ENCODE peak calls at places on chromosomes 1 and 21, in five cellular contexts. Q is neuronal stem cell, Z is aorta, E is left ventricle myocardium inferior, P is uterus. J is an unnamed sample.

GRCh38 chr1:25021586-25022215 is 91.6 kb upstream of the RUNX3 start:
- DNase-seq in Q (no peak), Z (no peak), E (no peak), P (no peak), J (no peak)

GRCh38 chr1:24920155-24920925 is 9.7 kb downstream of the RUNX3 start:
- DNase-seq in Q (no peak), Z (peak; percentile 86), E (no peak), P (peak; percentile 35), J (no peak)

GRCh38 chr1:234571692-234572091 is 38.3 kb downstream of the IRF2BP2 start:
- DNase-seq in Q (no peak), Z (no peak), E (no peak), P (no peak), J (no peak)

GRCh38 chr1:168079761-168080160 is 57.0 kb downstream of the GPR161 start:
- DNase-seq in Q (no peak), Z (no peak), E (no peak), P (no peak), J (no peak)

GRCh38 chr21:8993284-8993942 is 1528.0 kb upstream of the TPTE start:
- DNase-seq in Q (no peak), Z (no peak), E (no peak), P (no peak), J (no peak)

GRCh38 chr21:45912611-45913415 is 68.8 kb upstream of the COL6A1 start:
- DNase-seq in Q (no peak), Z (no peak), E (no peak), P (no peak), J (no peak)

GRCh38 chr1:27332536-27333281 is 9.1 kb upstream of the SYTL1 start:
- DNase-seq in Q (no peak), Z (peak; percentile 83), E (peak; percentile 53), P (peak; percentile 36), J (peak; percentile 89)

GRCh38 chr1:67831850-67832513 is 1.3 kb downstream of the GNG12 start:
- DNase-seq in Q (peak; percentile 26), Z (peak; percentile 84), E (peak; percentile 43), P (peak; percentile 73), J (peak; percentile 82)

GRCh38 chr1:24898909-24899439 is 31.1 kb downstream of the RUNX3 start:
- DNase-seq in Q (no peak), Z (peak; percentile 38), E (no peak), P (no peak), J (no peak)

GRCh38 chr1:236774926-236775325 is 20.2 kb upstream of the MTR start:
- DNase-seq in Q (no peak), Z (no peak), E (no peak), P (no peak), J (no peak)

GRCh38 chr1:36224537-36225297 is 474 bp downstream of the THRAP3 start:
- DNase-seq in Q (peak; percentile 66), Z (peak; percentile 93), E (no peak), P (peak; percentile 76), J (peak; percentile 96)

GRCh38 chr1:107181253-107181977 is 40.6 kb downstream of the NTNG1 start:
- DNase-seq in Q (no peak), Z (no peak), E (no peak), P (no peak), J (no peak)

GRCh38 chr1:66752671-66753371 is 562 bp downstream of the DYNLT5 start:
- DNase-seq in Q (no peak), Z (no peak), E (peak; percentile 22), P (no peak), J (peak; percentile 70)

GRCh38 chr1:234154320-234155251 is 218.7 kb upstream of the COA6 start:
- DNase-seq in Q (peak; percentile 78), Z (no peak), E (no peak), P (no peak), J (no peak)

GRCh38 chr1:50271968-50272578 is 151.2 kb downstream of the DMRTA2 start:
- DNase-seq in Q (peak; percentile 20), Z (no peak), E (peak; percentile 35), P (no peak), J (no peak)

GRCh38 chr1:1364266-1364665 is 5.9 kb upstream of the MXRA8 start:
- DNase-seq in Q (no peak), Z (no peak), E (no peak), P (no peak), J (no peak)

GRCh38 chr21:44497641-44498243 is 42.3 kb downstream of the KRTAP10-1 start:
- DNase-seq in Q (no peak), Z (peak; percentile 33), E (no peak), P (no peak), J (no peak)

GRCh38 chr1:8666394-8667167 is 150.9 kb downstream of the RERE start:
- DNase-seq in Q (no peak), Z (no peak), E (no peak), P (no peak), J (no peak)

GRCh38 chr1:8669608-8670335 is 147.7 kb downstream of the RERE start:
- DNase-seq in Q (no peak), Z (no peak), E (no peak), P (no peak), J (no peak)

GRCh38 chr1:8667869-8668595 is 149.4 kb downstream of the RERE start:
- DNase-seq in Q (no peak), Z (no peak), E (no peak), P (peak; percentile 40), J (no peak)

GRCh38 chr1:8671313-8671917 is 146.0 kb downstream of the RERE start:
- DNase-seq in Q (peak; percentile 32), Z (no peak), E (no peak), P (peak; percentile 69), J (no peak)

GRCh38 chr1:8670371-8670818 is 147.0 kb downstream of the RERE start:
- DNase-seq in Q (no peak), Z (no peak), E (no peak), P (no peak), J (no peak)
- H3K4me1 ChIP-seq in Q (peaks cover 37% of the 10 kb centered on the region), Z (peaks cover 7% of the 10 kb centered on the region), E (peaks cover 68% of the 10 kb centered on the region), P (peaks cover 9% of the 10 kb centered on the region), J (peaks cover 60% of the 10 kb centered on the region)

DNA sequence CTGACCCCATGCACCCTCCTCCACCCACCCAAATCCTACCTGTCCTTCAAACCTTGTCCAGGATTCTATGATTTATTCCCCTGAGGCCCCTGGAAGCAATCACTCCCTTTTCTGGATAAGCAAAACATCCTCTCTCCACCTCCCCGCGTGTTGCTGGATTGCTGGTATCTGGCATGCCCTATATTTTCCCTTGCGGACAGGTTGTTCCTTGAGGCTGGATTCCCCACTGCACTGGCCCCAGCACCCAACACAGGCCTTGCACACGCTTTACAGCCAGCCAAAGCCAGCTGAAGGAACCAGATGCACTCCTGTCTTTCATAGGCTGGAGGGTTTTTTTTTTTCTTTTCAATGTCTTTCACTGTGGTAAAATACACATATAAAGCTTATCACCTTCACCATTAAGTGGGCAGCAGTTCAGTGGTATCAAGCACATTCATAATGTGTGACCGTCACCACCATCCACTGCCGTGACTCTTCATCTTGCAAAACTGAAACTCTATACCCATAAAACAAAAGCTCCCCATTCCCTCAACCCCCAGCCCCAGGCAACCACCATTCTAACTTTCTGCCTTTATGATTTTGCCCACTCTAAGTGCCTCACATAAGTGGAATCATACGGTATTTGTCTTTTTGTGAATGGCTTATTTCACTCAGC is 50.9 kb downstream of the TOR1AIP2 start:
- DNase-seq in Q (no peak), Z (peak; percentile 20), E (no peak), P (no peak), J (peak; percentile 23)
- H3K4me1 ChIP-seq in Q (no peaks in the 10 kb centered on the region), Z (no peaks in the 10 kb centered on the region), E (peaks cover 25% of the 10 kb centered on the region), P (no peaks in the 10 kb centered on the region), J (no peaks in the 10 kb centered on the region)

GRCh38 chr1:63593303-63593886 is at the start of gene PGM1:
- DNase-seq in Q (peak; percentile 49), Z (peak; percentile 91), E (peak; percentile 75), P (peak; percentile 62), J (peak; percentile 96)
- H3K4me1 ChIP-seq in Q (peaks cover 4% of the 10 kb centered on the region), Z (peaks cover 2% of the 10 kb centered on the region), E (peaks cover 82% of the 10 kb centered on the region), P (no peaks in the 10 kb centered on the region), J (peaks cover 7% of the 10 kb centered on the region)

DNA sequence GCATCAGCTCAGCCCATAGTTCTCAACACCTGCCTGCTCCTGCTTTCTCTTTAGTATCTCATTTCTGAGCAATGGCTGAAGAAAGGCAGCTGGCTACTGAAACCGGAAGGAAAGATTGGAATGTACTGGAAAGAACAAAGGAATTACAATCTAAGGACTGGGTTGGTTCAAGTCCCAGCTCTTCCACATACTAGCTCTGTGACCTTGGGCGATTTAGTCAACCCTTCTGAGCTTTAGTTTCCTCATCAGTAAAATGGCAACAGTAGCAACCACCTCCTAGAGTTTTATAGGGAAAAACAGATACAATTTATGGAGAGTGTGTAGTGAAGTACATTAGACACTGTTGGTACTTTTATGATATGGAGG is 158.8 kb downstream of the KAZN start:
- DNase-seq in Q (no peak), Z (no peak), E (no peak), P (no peak), J (no peak)
- H3K4me1 ChIP-seq in Q (peaks cover 12% of the 10 kb centered on the region), Z (no peaks in the 10 kb centered on the region), E (no peaks in the 10 kb centered on the region), P (no peaks in the 10 kb centered on the region), J (peaks cover 4% of the 10 kb centered on the region)

DNA sequence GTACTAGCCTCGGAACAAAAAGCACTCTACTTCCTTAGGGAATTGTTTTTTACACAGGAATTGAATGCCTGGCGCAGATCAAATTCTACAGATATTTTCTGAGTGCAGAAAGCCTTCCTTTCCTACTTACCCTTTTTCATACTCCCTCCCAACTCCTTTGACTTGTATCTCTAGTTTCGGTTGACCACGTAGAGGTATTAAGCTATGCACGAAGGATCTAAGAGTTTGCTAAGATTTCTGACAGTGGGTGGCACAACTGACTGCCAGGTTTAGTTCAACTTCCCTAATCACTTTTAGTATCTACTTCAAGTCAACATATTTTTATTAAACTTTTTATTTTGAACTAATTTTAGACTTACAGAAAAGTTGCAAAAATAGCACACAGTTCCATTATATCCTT is 5.0 kb downstream of the TOR1AIP2 start:
- DNase-seq in Q (no peak), Z (no peak), E (no peak), P (no peak), J (no peak)
- H3K4me1 ChIP-seq in Q (peaks cover 4% of the 10 kb centered on the region), Z (no peaks in the 10 kb centered on the region), E (peaks cover 77% of the 10 kb centered on the region), P (no peaks in the 10 kb centered on the region), J (peaks cover 14% of the 10 kb centered on the region)

J was measured in spleen.